ENCODE peak calls at places on chromosomes 13 and 19, in six cellular contexts. Z is GM23338, I is transverse colon, L is spleen, R is HepG2, O is vagina. A is an unnamed sample.

GRCh38 chr13:100984349-100984748 is 309.8 kb upstream of the TMTC4 start:
- DNase-seq in Z (no peak), R (no peak), O (no peak), I (no peak), L (no peak), A (no peak)

GRCh38 chr13:24894972-24895300 is 131.0 kb downstream of the RNF17 start:
- DNase-seq in R (no peak), O (no peak), Z (peak), L (no peak), I (no peak), A (no peak)

GRCh38 chr13:114065141-114065925 is 67.1 kb downstream of the RASA3 start:
- DNase-seq in L (peak), I (peak), R (peak), O (peak), Z (peak), A (peak)

GRCh38 chr19:29724102-29724641 is 9.1 kb upstream of the C19orf12 start:
- DNase-seq in R (no peak), I (no peak), L (no peak), Z (peak), O (no peak), A (peak)

GRCh38 chr13:30735025-30735967 is at the start of gene ALOX5AP:
- DNase-seq in R (no peak), Z (no peak), L (peak), O (no peak), I (peak), A (peak)

GRCh38 chr19:45518469-45518826 is 11.2 kb downstream of the VASP start:
- DNase-seq in L (no peak), I (peak), R (no peak), Z (no peak), O (no peak), A (no peak)

GRCh38 chr13:35092751-35093150 is 150.7 kb downstream of the NBEA start:
- DNase-seq in Z (no peak), L (no peak), I (no peak), R (no peak), O (no peak), A (no peak)

GRCh38 chr13:31200636-31200970 is 828 bp downstream of the B3GLCT start:
- DNase-seq in O (no peak), L (peak), I (peak), R (peak), Z (peak), A (no peak)

GRCh38 chr13:40206241-40207109 is 460.0 kb downstream of the FOXO1 start:
- DNase-seq in L (no peak), R (no peak), Z (no peak), I (no peak), O (peak), A (no peak)

GRCh38 chr13:51348069-51348967 is 8.8 kb downstream of the SERPINE3 start:
- DNase-seq in Z (no peak), O (no peak), L (no peak), I (no peak), R (no peak), A (no peak)

GRCh38 chr19:15780595-15781418 is 6.7 kb upstream of the OR10H5 start:
- DNase-seq in I (peak), Z (no peak), O (peak), L (no peak), R (no peak), A (no peak)

GRCh38 chr19:48290341-48290922 is 20.6 kb downstream of the ZNF114 start:
- DNase-seq in L (no peak), R (no peak), O (no peak), Z (peak), I (no peak), A (no peak)

GRCh38 chr19:6564393-6564792 is 26.6 kb downstream of the CD70 start:
- DNase-seq in O (no peak), L (no peak), Z (peak), R (peak), I (no peak), A (peak)

GRCh38 chr19:30204721-30205120 is 167.5 kb upstream of the ZNF536 start:
- DNase-seq in L (no peak), R (no peak), I (no peak), O (peak), Z (no peak), A (no peak)

GRCh38 chr13:42702726-42703125 is 78.7 kb upstream of the FAM216B start:
- DNase-seq in L (no peak), R (no peak), O (no peak), I (no peak), Z (no peak), A (no peak)

GRCh38 chr19:3556978-3557460 is 367 bp downstream of the MFSD12 start:
- DNase-seq in R (no peak), Z (peak), I (peak), O (no peak), L (peak), A (no peak)

GRCh38 chr13:111480503-111480902 is 160.1 kb downstream of the TEX29 start:
- DNase-seq in O (no peak), Z (no peak), I (no peak), L (no peak), R (no peak), A (no peak)

GRCh38 chr13:31074750-31075149 is 87.0 kb downstream of the HSPH1 start:
- DNase-seq in O (no peak), I (no peak), R (no peak), Z (no peak), L (no peak), A (no peak)

GRCh38 chr13:94382960-94383359 is 96.5 kb downstream of the DCT start:
- DNase-seq in L (no peak), O (no peak), Z (no peak), I (no peak), R (no peak), A (no peak)

GRCh38 chr13:94239135-94239534 is 240.3 kb downstream of the DCT start:
- DNase-seq in O (no peak), Z (no peak), L (no peak), R (no peak), I (no peak), A (no peak)

GRCh38 chr19:18932216-18932841 is 8.7 kb downstream of the HOMER3 start:
- DNase-seq in L (peak), I (peak), Z (peak), O (no peak), R (no peak), A (no peak)

GRCh38 chr13:28753208-28753892 is 34.6 kb upstream of the SLC46A3 start:
- DNase-seq in Z (peak), L (no peak), O (no peak), R (peak), I (peak), A (no peak)

GRCh38 chr13:33730147-33730546 is 87.8 kb upstream of the RFC3 start:
- DNase-seq in Z (no peak), I (no peak), O (no peak), R (no peak), L (no peak), A (no peak)

GRCh38 chr19:45133661-45134060 is 27.1 kb downstream of the NKPD1 start:
- DNase-seq in I (no peak), R (no peak), O (no peak), L (no peak), Z (no peak), A (no peak)

GRCh38 chr13:26400545-26400944 is 146.6 kb downstream of the CDK8 start:
- DNase-seq in Z (no peak), L (no peak), R (no peak), I (no peak), O (no peak), A (no peak)

GRCh38 chr13:26406791-26407190 is 150.7 kb upstream of the WASF3 start:
- DNase-seq in O (no peak), R (no peak), Z (no peak), L (no peak), I (no peak), A (no peak)

GRCh38 chr13:26401069-26401468 is 147.1 kb downstream of the CDK8 start:
- DNase-seq in I (no peak), Z (no peak), R (no peak), O (no peak), L (no peak), A (no peak)

GRCh38 chr13:26401578-26402021 is 147.7 kb downstream of the CDK8 start:
- DNase-seq in O (no peak), I (no peak), L (no peak), R (peak), Z (no peak), A (no peak)
- H3K4me3 ChIP-seq in O (no peak), I (no peak), L (no peak), R (no peak), Z (no peak), A (no peak)

GRCh38 chr13:23354520-23354919 is 79.0 kb downstream of the SACS start:
- DNase-seq in Z (no peak), L (no peak), O (no peak), I (no peak), R (no peak), A (no peak)
- TF ChIP-seq POLR2AphosphoS5 in Z (no peak), L (peak), O (no peak), I (no peak), R (no peak), A (no peak)

GRCh38 chr19:41328818-41329220 is 18.8 kb downstream of the CCDC97 start:
- DNase-seq in R (no peak), Z (no peak), L (no peak), O (no peak), I (no peak), A (peak)

GRCh38 chr19:41328157-41328817 is 18.3 kb downstream of the CCDC97 start:
- DNase-seq in Z (no peak), I (no peak), O (no peak), L (peak), R (no peak), A (no peak)

GRCh38 chr19:41325947-41326706 is 16.2 kb downstream of the CCDC97 start:
- DNase-seq in L (peak), O (no peak), R (peak), Z (no peak), I (peak), A (no peak)

GRCh38 chr19:41327076-41327475 is 17.1 kb downstream of the CCDC97 start:
- DNase-seq in I (no peak), L (no peak), Z (no peak), O (no peak), R (no peak), A (no peak)

GRCh38 chr19:41327499-41328156 is 17.7 kb downstream of the CCDC97 start:
- DNase-seq in Z (peak), L (peak), O (no peak), I (peak), R (no peak), A (peak)
- H3K4me3 ChIP-seq in Z (peak), L (peak), O (peak), I (peak), R (no peak), A (peak)

DNA sequence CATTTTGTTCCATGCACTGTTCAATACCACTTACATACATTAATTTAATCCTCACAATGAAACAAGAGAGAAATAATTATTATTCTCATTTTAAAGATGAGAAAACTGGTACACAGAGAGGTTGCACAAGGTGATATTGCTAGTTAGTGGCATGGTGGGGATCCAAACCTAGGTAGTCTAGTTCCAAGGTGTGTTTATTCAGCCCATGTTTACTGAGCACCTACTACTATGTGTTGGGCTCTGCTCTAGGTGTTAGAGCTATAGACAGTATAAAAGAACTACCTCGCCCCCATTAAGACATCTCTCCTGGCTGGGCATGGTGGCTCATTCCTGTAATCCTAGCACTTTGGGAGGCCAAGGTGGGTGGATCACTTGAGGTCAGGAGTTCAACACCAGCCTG is 3.2 kb upstream of the PMIS2 start:
- DNase-seq in I (no peak), R (no peak), O (no peak), Z (no peak), L (no peak), A (no peak)
- TF ChIP-seq POLR2AphosphoS5 in I (no peak), R (no peak), O (no peak), Z (no peak), L (no peak), A (no peak)

A was measured in HL-60.